ENCODE peak calls at places on chromosomes 3 and 15, in four cellular contexts. J is effector memory CD4-positive, alpha-beta T cell; U is HCT116; R is adipocyte. I is an unnamed sample. For H3K36me3, the result is how much of the 10 kb centered on the place peaks cover.

GRCh38 chr3:127889461-127889863 is 25.6 kb upstream of the KBTBD12 start:
- DNase-seq in J (no peak), U (no peak), R (peak), I (no peak)

GRCh38 chr3:173066044-173066679 is 74.9 kb downstream of the SPATA16 start:
- DNase-seq in J (no peak), U (no peak), R (peak), I (no peak)

GRCh38 chr3:142676151-142676550 is 47.7 kb upstream of the TRPC1 start:
- DNase-seq in J (no peak), U (no peak), R (no peak), I (no peak)

GRCh38 chr15:40295870-40296560 is 11.7 kb downstream of the PLCB2 start:
- DNase-seq in J (no peak), U (no peak), R (no peak), I (no peak)

GRCh38 chr3:117665311-117665710 is 955.7 kb downstream of the TUSC7 start:
- DNase-seq in J (no peak), U (no peak), R (no peak), I (no peak)

GRCh38 chr15:41783272-41783660 is 9.0 kb downstream of the MAPKBP1 start:
- DNase-seq in J (no peak), U (no peak), R (no peak), I (no peak)

GRCh38 chr3:3664916-3665315 is 134.3 kb upstream of the LRRN1 start:
- DNase-seq in J (no peak), U (no peak), R (no peak), I (no peak)

GRCh38 chr3:123582315-123582714 is 2.5 kb downstream of the HACD2 start:
- DNase-seq in J (no peak), U (no peak), R (no peak), I (no peak)

GRCh38 chr3:64595253-64595694 is 92.5 kb downstream of the ADAMTS9 start:
- DNase-seq in J (no peak), U (no peak), R (peak), I (no peak)

GRCh38 chr15:85539491-85539890 is 159.1 kb downstream of the AKAP13 start:
- DNase-seq in J (no peak), U (no peak), R (no peak), I (no peak)

GRCh38 chr15:78822514-78822913 is 11.2 kb upstream of the ADAMTS7 start:
- DNase-seq in J (no peak), U (no peak), R (no peak), I (no peak)

GRCh38 chr3:42055291-42055690 is 35.9 kb upstream of the TRAK1 start:
- DNase-seq in J (no peak), U (no peak), R (peak), I (no peak)

GRCh38 chr3:71931930-71932329 is 147.0 kb upstream of the PROK2 start:
- DNase-seq in J (no peak), U (no peak), R (no peak), I (no peak)

GRCh38 chr3:48112813-48113212 is 75.4 kb downstream of the CDC25A start:
- DNase-seq in J (no peak), U (no peak), R (no peak), I (no peak)
- H3K4me3 ChIP-seq in J (no peak), U (no peak), R (no peak), I (no peak)

DNA sequence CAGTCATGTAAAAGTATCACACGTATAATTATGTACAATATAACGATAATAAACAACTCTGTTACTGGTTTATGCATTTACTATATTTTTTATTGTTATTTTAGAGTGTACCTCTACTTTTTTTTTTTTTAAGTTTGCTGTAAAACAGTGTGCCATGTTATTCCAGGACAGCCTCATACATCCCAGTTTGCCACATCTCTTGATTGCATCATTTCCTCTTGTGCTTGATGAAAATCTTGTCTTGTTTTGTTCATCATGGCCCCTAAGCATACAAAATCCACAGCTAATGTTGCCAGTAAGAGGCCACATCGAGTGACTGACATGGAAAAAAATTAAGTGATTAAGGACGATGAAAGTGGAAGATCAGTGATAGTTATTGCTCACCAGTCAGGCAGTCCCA is 21.2 kb downstream of the CALML4 start:
- DNase-seq in J (no peak), U (no peak), R (peak), I (no peak)
- H3K36me3 ChIP-seq in J (half or more), U (under half), R (under half), I (under half)

DNA sequence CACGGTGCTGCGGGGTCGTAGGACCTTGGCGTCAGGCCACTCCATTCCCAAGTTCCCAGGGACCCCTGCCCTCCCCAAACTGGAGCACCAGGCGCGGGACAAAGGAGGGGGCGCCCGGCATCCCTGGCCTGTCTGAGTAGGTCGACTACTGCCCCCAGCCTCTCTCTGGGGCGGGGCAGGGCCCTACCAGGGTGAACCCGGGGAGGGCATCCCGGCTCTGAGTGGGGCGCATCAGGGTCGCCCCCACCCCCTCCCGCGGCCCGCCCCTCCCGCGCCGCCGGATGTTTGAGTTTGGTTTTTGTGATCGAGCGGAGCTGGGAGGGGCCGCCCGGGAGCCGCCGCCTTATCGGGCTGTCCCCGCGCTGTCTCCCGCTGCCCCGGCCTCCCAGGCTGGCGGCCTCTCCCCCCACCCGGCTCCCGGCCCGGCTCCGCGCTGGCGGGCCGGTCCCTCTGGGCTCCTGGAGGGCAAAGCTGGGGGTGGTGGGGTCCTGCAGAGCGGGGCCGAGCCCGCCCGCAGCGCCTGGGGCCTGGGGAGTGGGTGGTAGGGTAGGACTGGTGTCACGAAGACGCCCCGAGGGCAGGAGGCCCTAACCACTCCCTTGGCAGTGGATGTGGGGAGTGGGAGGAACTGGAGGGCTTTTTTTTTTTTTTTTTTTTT is 47.2 kb upstream of the SMAD6 start:
- DNase-seq in J (no peak), U (no peak), R (no peak), I (no peak)
- H3K4me3 ChIP-seq in J (peak), U (no peak), R (peak), I (peak)

GRCh38 chr3:100710355-100711198 is 1.3 kb downstream of the TFG start:
- DNase-seq in J (peak), U (peak), R (peak), I (peak)

GRCh38 chr3:100720423-100720822 is 11.1 kb downstream of the TFG start:
- DNase-seq in J (no peak), U (no peak), R (no peak), I (no peak)

GRCh38 chr3:100717637-100718487 is 8.6 kb downstream of the TFG start:
- DNase-seq in J (no peak), U (no peak), R (no peak), I (no peak)

GRCh38 chr3:100717063-100717462 is 7.8 kb downstream of the TFG start:
- DNase-seq in J (no peak), U (no peak), R (no peak), I (no peak)

GRCh38 chr3:100715176-100715575 is 5.9 kb downstream of the TFG start:
- DNase-seq in J (no peak), U (no peak), R (no peak), I (no peak)
- H3K36me3 ChIP-seq in J (under half), U (under half), R (half or more), I (under half)

DNA sequence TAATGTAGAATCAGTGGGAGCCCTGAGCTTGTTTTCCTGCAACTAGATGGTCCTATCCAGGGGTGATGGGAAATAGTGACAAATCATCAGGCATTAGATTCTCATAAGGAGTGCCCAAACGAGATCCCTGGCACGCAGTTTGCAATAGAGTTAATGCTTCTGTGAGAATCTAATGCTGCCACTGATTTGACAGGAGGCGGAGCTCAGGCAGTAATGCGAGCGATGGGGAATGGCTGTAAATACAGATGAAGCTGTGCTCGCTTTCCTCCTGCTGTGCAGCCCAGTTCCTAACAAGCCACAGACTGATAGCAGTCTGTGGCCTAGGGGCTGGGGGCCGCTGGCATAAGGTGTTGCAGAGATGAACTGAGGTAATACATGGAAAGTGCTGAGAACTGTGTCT is 28.3 kb upstream of the TMEM42 start:
- DNase-seq in J (no peak), U (no peak), R (no peak), I (no peak)
- H3K4me3 ChIP-seq in J (no peak), U (no peak), R (no peak), I (no peak)

GRCh38 chr3:14138109-14138877 is 13.4 kb downstream of the TMEM43 start:
- DNase-seq in J (no peak), U (no peak), R (no peak), I (no peak)

GRCh38 chr3:14137004-14137403 is 12.2 kb downstream of the TMEM43 start:
- DNase-seq in J (no peak), U (no peak), R (no peak), I (no peak)

GRCh38 chr3:14135581-14135980 is 10.7 kb downstream of the TMEM43 start:
- DNase-seq in J (no peak), U (no peak), R (no peak), I (no peak)

GRCh38 chr3:14138878-14139659 is 14.2 kb downstream of the TMEM43 start:
- DNase-seq in J (no peak), U (no peak), R (no peak), I (no peak)

GRCh38 chr3:14137445-14137844 is 12.6 kb downstream of the TMEM43 start:
- DNase-seq in J (no peak), U (no peak), R (no peak), I (no peak)
- H3K36me3 ChIP-seq in J (half or more), U (under half), R (half or more), I (under half)

DNA sequence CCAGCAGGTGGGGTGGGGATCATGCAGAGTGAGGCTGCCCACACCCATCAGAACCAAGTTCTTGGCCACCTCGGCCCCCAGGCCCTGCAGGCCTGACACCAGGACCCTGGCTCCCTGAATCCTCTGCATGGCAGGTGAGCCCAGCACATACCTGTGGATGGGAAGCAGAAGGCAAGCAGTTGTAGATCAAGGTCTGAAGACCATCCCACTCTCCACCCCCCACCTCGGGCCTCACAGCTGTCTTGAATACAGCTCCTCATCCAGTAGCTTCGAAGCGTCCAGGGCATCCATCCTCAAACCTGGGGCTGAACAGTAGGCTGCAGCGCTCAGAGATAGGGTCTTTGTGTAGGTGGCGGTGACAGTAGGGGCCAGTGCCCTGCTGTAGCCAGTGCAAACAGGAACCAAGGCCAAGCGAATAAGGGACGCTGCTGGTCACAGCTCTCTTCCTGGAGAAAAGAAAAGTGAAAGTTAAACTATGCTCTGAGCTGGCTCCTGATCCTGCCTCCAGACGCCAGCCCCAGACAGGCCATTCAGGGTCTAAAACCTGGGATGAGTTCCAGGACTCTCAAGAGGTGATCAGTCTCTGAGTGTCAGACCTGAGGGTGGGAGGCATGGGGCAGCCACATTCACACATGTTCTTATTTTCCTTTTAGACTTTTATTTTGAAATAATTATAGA is at the start of gene UBA7:
- DNase-seq in J (no peak), U (no peak), R (peak), I (peak)
- H3K4me3 ChIP-seq in J (peak), U (no peak), R (peak), I (peak)

GRCh38 chr3:159482241-159483031 is 506.2 kb upstream of the IL12A start:
- DNase-seq in J (no peak), U (no peak), R (peak), I (no peak)

GRCh38 chr3:159480046-159480445 is 508.6 kb upstream of the IL12A start:
- DNase-seq in J (no peak), U (no peak), R (no peak), I (no peak)
- H3K36me3 ChIP-seq in J (under half), U (under half), R (under half), I (under half)

GRCh38 chr3:156826144-156826895 is at the start of gene LEKR1:
- DNase-seq in J (peak), U (peak), R (peak), I (peak)

GRCh38 chr3:156834962-156835535 is 8.9 kb downstream of the LEKR1 start:
- DNase-seq in J (no peak), U (no peak), R (no peak), I (no peak)

GRCh38 chr3:156826896-156827882 is 1.0 kb downstream of the LEKR1 start:
- DNase-seq in J (no peak), U (no peak), R (no peak), I (no peak)

GRCh38 chr3:156834435-156834834 is 8.3 kb downstream of the LEKR1 start:
- DNase-seq in J (no peak), U (no peak), R (no peak), I (no peak)

DNA sequence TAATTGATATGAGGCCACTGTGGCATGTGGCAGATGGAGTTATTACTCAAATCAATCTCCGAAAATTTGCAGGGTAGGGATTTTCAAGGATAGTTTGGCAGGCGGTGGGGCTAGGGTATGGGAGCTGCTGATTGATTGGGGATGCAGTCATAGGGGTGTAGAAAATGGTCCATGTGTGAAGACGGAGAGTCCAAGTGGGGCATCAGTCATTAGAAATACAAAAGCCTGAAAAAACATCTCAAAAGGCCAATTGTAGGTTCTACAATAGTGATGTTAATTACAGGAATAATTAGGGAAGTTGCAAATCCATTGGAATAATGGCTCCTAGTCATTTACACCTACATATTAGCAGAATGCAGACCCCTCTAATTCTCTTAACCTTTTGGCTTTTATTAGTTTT is 4.9 kb downstream of the LEKR1 start:
- DNase-seq in J (no peak), U (no peak), R (no peak), I (no peak)
- H3K4me3 ChIP-seq in J (no peak), U (no peak), R (no peak), I (no peak)

GRCh38 chr3:133506215-133506901 is 67.1 kb upstream of the CDV3 start:
- DNase-seq in J (no peak), U (no peak), R (no peak), I (peak)

GRCh38 chr3:133504736-133505135 is 68.8 kb upstream of the CDV3 start:
- DNase-seq in J (no peak), U (no peak), R (no peak), I (no peak)

GRCh38 chr3:133509482-133509881 is 64.0 kb upstream of the CDV3 start:
- DNase-seq in J (no peak), U (no peak), R (peak), I (no peak)

GRCh38 chr3:133503409-133503808 is 70.1 kb upstream of the CDV3 start:
- DNase-seq in J (no peak), U (no peak), R (no peak), I (no peak)

DNA sequence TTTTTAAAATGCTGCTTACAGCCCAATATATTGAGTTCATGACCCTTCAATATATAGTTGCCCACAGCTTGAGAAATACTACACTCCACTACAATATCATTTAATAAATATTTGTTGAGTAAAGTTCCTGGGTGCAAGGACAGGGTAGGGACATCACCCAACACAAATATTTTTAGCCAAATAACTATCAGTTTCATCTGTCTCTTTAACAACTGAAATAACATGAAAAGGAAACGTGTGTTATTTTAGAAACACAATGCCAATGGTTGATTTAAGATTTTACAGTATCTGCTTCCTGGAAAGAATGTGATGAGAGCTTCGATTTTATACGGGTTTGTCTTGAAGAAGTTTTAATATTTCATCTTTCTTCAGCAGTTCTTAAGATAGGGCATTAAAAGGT is 67.7 kb upstream of the CDV3 start:
- DNase-seq in J (no peak), U (no peak), R (no peak), I (no peak)
- H3K36me3 ChIP-seq in J (under half), U (under half), R (under half), I (under half)

I was measured in naive thymus-derived CD4-positive, alpha-beta T cell.